ENCODE peak calls at places on chromosome 17, in nine cellular contexts. I, Y, G, J, M, H, V, X and S are unnamed samples.

GRCh38 chr17:20613248-20613647 is 33.7 kb downstream of the CDRT15L2 start:
- DNase-seq in M (no peak), Y (no peak), H (no peak), V (no peak), I (no peak), J (no peak), X (no peak), G (no peak), S (no peak)

GRCh38 chr17:2173005-2173404 is 118.1 kb downstream of the HIC1 start:
- DNase-seq in J (no peak), X (peak), I (no peak), V (no peak), Y (no peak), G (no peak), H (no peak), M (no peak), S (no peak)

GRCh38 chr17:58409432-58409831 is 7.9 kb downstream of the RNF43 start:
- DNase-seq in Y (no peak), I (no peak), G (no peak), H (no peak), X (no peak), M (no peak), J (no peak), V (no peak), S (no peak)

GRCh38 chr17:5122586-5123342 is 6.9 kb downstream of the USP6 start:
- DNase-seq in Y (no peak), G (no peak), M (peak), J (peak), V (no peak), X (peak), I (no peak), H (no peak), S (no peak)

GRCh38 chr17:28338056-28338768 is 2.7 kb downstream of the TNFAIP1 start:
- DNase-seq in V (no peak), Y (no peak), G (no peak), I (no peak), J (no peak), M (no peak), X (no peak), H (no peak), S (no peak)

GRCh38 chr17:76381633-76382304 is 2.6 kb upstream of the SPHK1 start:
- DNase-seq in G (no peak), V (no peak), Y (no peak), J (peak), X (no peak), M (no peak), I (no peak), H (peak), S (no peak)

GRCh38 chr17:36786867-36787266 is 150.4 kb upstream of the LHX1 start:
- DNase-seq in Y (no peak), G (no peak), X (no peak), M (no peak), I (no peak), J (no peak), H (no peak), V (no peak), S (no peak)

GRCh38 chr17:31494259-31495048 is 103.0 kb downstream of the RAB11FIP4 start:
- DNase-seq in Y (no peak), M (no peak), G (peak), J (no peak), H (no peak), I (no peak), V (no peak), X (no peak), S (no peak)

GRCh38 chr17:1999557-2000251 is 25.4 kb downstream of the RTN4RL1 start:
- DNase-seq in H (no peak), X (peak), J (no peak), V (peak), Y (no peak), G (no peak), M (peak), I (no peak), S (no peak)

GRCh38 chr17:19331134-19331533 is 31.4 kb downstream of the B9D1 start:
- DNase-seq in X (no peak), H (no peak), Y (no peak), J (peak), I (no peak), V (no peak), M (no peak), G (no peak), S (no peak)

GRCh38 chr17:71330099-71330375 is 790.8 kb upstream of the SOX9 start:
- DNase-seq in I (no peak), H (no peak), Y (no peak), M (no peak), J (no peak), X (no peak), V (no peak), G (no peak), S (no peak)

GRCh38 chr17:58277726-58278595 is 2.8 kb downstream of the MPO start:
- DNase-seq in G (no peak), I (no peak), V (no peak), X (no peak), M (no peak), Y (no peak), J (no peak), H (no peak), S (no peak)

GRCh38 chr17:65485388-65486299 is 75.8 kb downstream of the AXIN2 start:
- DNase-seq in M (no peak), I (peak), J (no peak), G (no peak), V (no peak), X (peak), H (no peak), Y (no peak), S (no peak)

GRCh38 chr17:82047379-82047778 is 4.2 kb downstream of the RFNG start:
- DNase-seq in X (no peak), V (no peak), G (no peak), J (no peak), M (no peak), I (no peak), Y (no peak), H (no peak), S (no peak)

GRCh38 chr17:39739885-39740356 is 2.2 kb downstream of the GRB7 start:
- DNase-seq in J (no peak), H (no peak), Y (no peak), V (no peak), I (no peak), X (no peak), G (no peak), M (no peak), S (no peak)

GRCh38 chr17:77581480-77581879 is 377.0 kb upstream of the TNRC6C start:
- DNase-seq in I (no peak), X (no peak), M (no peak), G (no peak), J (no peak), V (no peak), H (no peak), Y (no peak), S (no peak)

GRCh38 chr17:9809409-9809808 is 12.5 kb downstream of the GSG1L2 start:
- DNase-seq in J (no peak), X (no peak), I (no peak), G (no peak), M (no peak), H (no peak), V (no peak), Y (no peak), S (no peak)

GRCh38 chr17:48055531-48056245 is 7.5 kb downstream of the NFE2L1 start:
- DNase-seq in X (no peak), Y (no peak), M (no peak), H (peak), J (no peak), I (peak), V (no peak), G (no peak), S (no peak)

GRCh38 chr17:56973520-56973919 is 4.4 kb upstream of the SCPEP1 start:
- DNase-seq in Y (no peak), M (no peak), G (no peak), I (no peak), X (no peak), V (no peak), H (no peak), J (no peak), S (no peak)

GRCh38 chr17:68763551-68763950 is 162.4 kb upstream of the FAM20A start:
- DNase-seq in I (no peak), M (no peak), H (peak), Y (no peak), X (no peak), V (no peak), G (no peak), J (no peak), S (no peak)

GRCh38 chr17:60160829-60161501 is 11.2 kb downstream of the CA4 start:
- DNase-seq in M (no peak), J (no peak), G (no peak), H (no peak), Y (no peak), X (no peak), I (no peak), V (peak), S (no peak)

GRCh38 chr17:57092171-57092570 is 7.1 kb downstream of the AKAP1 start:
- DNase-seq in H (peak), G (no peak), X (peak), I (peak), M (no peak), Y (no peak), J (no peak), V (no peak), S (no peak)

GRCh38 chr17:17844500-17844899 is 7.7 kb upstream of the SREBF1 start:
- DNase-seq in J (no peak), G (no peak), Y (no peak), X (no peak), V (no peak), I (no peak), H (no peak), M (no peak), S (no peak)

GRCh38 chr17:66172706-66173223 is 19.2 kb downstream of the CEP112 start:
- DNase-seq in Y (no peak), I (no peak), M (no peak), X (no peak), V (no peak), J (no peak), G (no peak), H (no peak), S (no peak)

GRCh38 chr17:76266244-76266938 is 1.2 kb downstream of the UBALD2 start:
- DNase-seq in Y (no peak), H (peak), X (peak), V (peak), M (no peak), G (no peak), I (no peak), J (no peak), S (no peak)

GRCh38 chr17:73747221-73748002 is 103.2 kb upstream of the SDK2 start:
- DNase-seq in M (no peak), Y (no peak), I (no peak), J (no peak), X (no peak), H (no peak), G (no peak), V (no peak), S (no peak)

GRCh38 chr17:20281860-20282259 is 185.5 kb downstream of the LGALS9B start:
- DNase-seq in X (peak), H (no peak), V (no peak), J (no peak), M (peak), I (no peak), Y (no peak), G (no peak), S (no peak)

GRCh38 chr17:43517161-43517560 is 29.0 kb downstream of the ETV4 start:
- DNase-seq in H (no peak), V (no peak), I (no peak), J (no peak), Y (no peak), X (no peak), M (no peak), G (no peak), S (no peak)

GRCh38 chr17:56594528-56595418 is 1.3 kb downstream of the NOG start:
- DNase-seq in I (no peak), Y (peak), V (no peak), G (peak), J (no peak), H (no peak), M (no peak), X (no peak), S (no peak)

GRCh38 chr17:880074-880870 is 98.1 kb downstream of the MRM3 start:
- DNase-seq in J (peak), X (no peak), H (no peak), V (no peak), Y (no peak), G (no peak), I (no peak), M (no peak), S (no peak)

GRCh38 chr17:72515291-72516065 is 394.7 kb downstream of the SOX9 start:
- DNase-seq in X (no peak), V (no peak), G (no peak), M (no peak), H (no peak), J (no peak), I (no peak), Y (no peak), S (no peak)

GRCh38 chr17:22717211-22717610 is 1024.9 kb downstream of the KCNJ18 start:
- DNase-seq in Y (no peak), H (no peak), X (no peak), I (no peak), M (no peak), G (no peak), V (no peak), J (no peak), S (no peak)